ENCODE peak calls at places on chromosomes 5 and 9, in six cellular contexts. S is AG09319; J is HT1080; B is stimulated activated CD8-positive, alpha-beta memory T cell treated with anti-CD3 and anti-CD28 coated beads, Interleukin-4, amount 100 ng/mL, for 24 hours; H is stimulated activated CD4-positive, alpha-beta T cell treated with anti-CD3 and anti-CD28 coated beads, Interleukin-15, amount 100 ng/mL, for 1 hour; O is H54. N is an unnamed sample.
A peak's percentile ranks its signal among the peaks of the same experiment; 100 is the strongest.

GRCh38 chr5:145887976-145888574 is 15.3 kb upstream of the GRXCR2 start:
- DNase-seq in S (no peak), J (peak; percentile 65), B (no peak), H (no peak), O (peak; percentile 32), N (peak; percentile 77)

GRCh38 chr5:176614805-176615478 is 5.0 kb upstream of the GPRIN1 start:
- DNase-seq in S (no peak), J (peak; percentile 79), B (no peak), H (no peak), O (peak; percentile 88), N (peak; percentile 82)

GRCh38 chr9:112913326-112913725 is 22.6 kb upstream of the SLC46A2 start:
- DNase-seq in S (no peak), J (no peak), B (no peak), H (no peak), O (no peak), N (no peak)

GRCh38 chr5:40429258-40430111 is 250.2 kb upstream of the PTGER4 start:
- DNase-seq in S (no peak), J (peak; percentile 52), B (no peak), H (no peak), O (no peak), N (peak; percentile 59)

GRCh38 chr9:3675964-3676363 is 150.2 kb upstream of the RFX3 start:
- DNase-seq in S (no peak), J (no peak), B (no peak), H (no peak), O (no peak), N (no peak)

GRCh38 chr5:7473115-7473514 is 77.2 kb downstream of the ADCY2 start:
- DNase-seq in S (no peak), J (no peak), B (no peak), H (no peak), O (no peak), N (no peak)

GRCh38 chr5:65774346-65774745 is 52.3 kb downstream of the NLN start:
- DNase-seq in S (peak; percentile 25), J (no peak), B (no peak), H (no peak), O (peak; percentile 22), N (peak; percentile 74)

GRCh38 chr9:14352549-14352948 is 38.6 kb upstream of the NFIB start:
- DNase-seq in S (no peak), J (no peak), B (no peak), H (no peak), O (no peak), N (no peak)

GRCh38 chr9:18893491-18893890 is 139.5 kb downstream of the SAXO1 start:
- DNase-seq in S (no peak), J (no peak), B (no peak), H (no peak), O (no peak), N (no peak)

GRCh38 chr9:115209601-115210306 is 91.8 kb upstream of the TNC start:
- DNase-seq in S (no peak), J (peak; percentile 43), B (no peak), H (no peak), O (no peak), N (no peak)

GRCh38 chr9:70678153-70678552 is 263.7 kb upstream of the KLF9 start:
- DNase-seq in S (no peak), J (no peak), B (no peak), H (no peak), O (no peak), N (peak; percentile 63)

GRCh38 chr9:4489562-4489918 is 728 bp upstream of the SLC1A1 start:
- DNase-seq in S (no peak), J (no peak), B (no peak), H (no peak), O (no peak), N (no peak)

GRCh38 chr5:151707566-151707965 is 20.9 kb upstream of the SPARC start:
- DNase-seq in S (no peak), J (no peak), B (no peak), H (no peak), O (no peak), N (no peak)

GRCh38 chr9:89815903-89816573 is 211.2 kb downstream of the GADD45G start:
- DNase-seq in S (no peak), J (no peak), B (no peak), H (no peak), O (no peak), N (no peak)

GRCh38 chr9:114235113-114235589 is 79.8 kb downstream of the COL27A1 start:
- DNase-seq in S (no peak), J (no peak), B (no peak), H (no peak), O (no peak), N (no peak)

GRCh38 chr5:84292000-84292642 is 92.6 kb downstream of the EDIL3 start:
- DNase-seq in S (no peak), J (no peak), B (no peak), H (no peak), O (no peak), N (no peak)

GRCh38 chr9:87184956-87185642 is 237.8 kb upstream of the GAS1 start:
- DNase-seq in S (no peak), J (peak; percentile 48), B (no peak), H (no peak), O (no peak), N (peak; percentile 33)

GRCh38 chr5:167049043-167049663 is 1242.3 kb upstream of the WWC1 start:
- DNase-seq in S (no peak), J (peak; percentile 37), B (no peak), H (no peak), O (no peak), N (peak; percentile 85)

GRCh38 chr9:20683351-20684034 is 566 bp upstream of the FOCAD start:
- DNase-seq in S (peak; percentile 44), J (peak; percentile 42), B (no peak), H (peak; percentile 12), O (peak; percentile 11), N (peak; percentile 31)

GRCh38 chr5:160390787-160391696 is 8.8 kb downstream of the FAM200C start:
- DNase-seq in S (no peak), J (peak; percentile 20), B (no peak), H (no peak), O (no peak), N (peak; percentile 47)

GRCh38 chr9:135132008-135132407 is 44.5 kb downstream of the OLFM1 start:
- DNase-seq in S (no peak), J (no peak), B (no peak), H (no peak), O (no peak), N (no peak)